ENCODE peak calls at places on chromosomes 11 and 22, in four cellular contexts. Q is HepG2, J is NB4, P is uterus. L is an unnamed sample.
A peak's percentile ranks its signal among the peaks of the same experiment; 100 is the strongest.

GRCh38 chr11:20047006-20047405 is 113.3 kb downstream of the DBX1 start:
- DNase-seq in J (no peak), Q (no peak), P (no peak), L (no peak)

GRCh38 chr11:78957481-78958245 is 383.0 kb upstream of the NARS2 start:
- DNase-seq in J (no peak), P (no peak), Q (no peak), L (no peak)

GRCh38 chr22:22877523-22878210 is 9.9 kb upstream of the IGLL5 start:
- DNase-seq in P (no peak), J (peak; percentile 73), Q (peak; percentile 46), L (peak; percentile 58)

GRCh38 chr11:104609297-104609696 is 289.0 kb downstream of the CASP12 start:
- DNase-seq in P (no peak), Q (peak; percentile 24), J (peak; percentile 73), L (no peak)

GRCh38 chr22:29251265-29251664 is 16.5 kb downstream of the RHBDD3 start:
- DNase-seq in J (no peak), P (no peak), Q (no peak), L (no peak)

GRCh38 chr11:6320411-6321207 is at the start of gene CAVIN3:
- DNase-seq in J (peak; percentile 15), P (peak; percentile 89), Q (no peak), L (no peak)

GRCh38 chr11:47412152-47412746 is 3.9 kb downstream of the SLC39A13 start:
- DNase-seq in J (peak; percentile 68), Q (no peak), P (no peak), L (peak; percentile 67)

GRCh38 chr22:31327786-31328544 is 18.2 kb downstream of the PATZ1 start:
- DNase-seq in J (no peak), Q (no peak), P (no peak), L (no peak)

GRCh38 chr11:12272821-12273617 is 104.4 kb upstream of the PARVA start:
- DNase-seq in P (no peak), Q (peak; percentile 41), J (no peak), L (no peak)

GRCh38 chr11:57303990-57304579 is 20.7 kb downstream of the TNKS1BP1 start:
- DNase-seq in Q (no peak), P (no peak), J (no peak), L (peak; percentile 47)

GRCh38 chr11:80532633-80533232 is 1091.9 kb upstream of the TENM4 start:
- DNase-seq in J (no peak), Q (no peak), P (no peak), L (no peak)

GRCh38 chr11:57546451-57546850 is 9.1 kb downstream of the SMTNL1 start:
- DNase-seq in J (no peak), P (no peak), Q (no peak), L (no peak)

GRCh38 chr11:107565219-107565937 is at the start of gene ALKBH8:
- DNase-seq in J (peak; percentile 86), Q (peak; percentile 54), P (peak; percentile 68), L (peak; percentile 73)

GRCh38 chr11:11975201-11976092 is 33.0 kb downstream of the DKK3 start:
- DNase-seq in P (no peak), Q (no peak), J (no peak), L (no peak)

GRCh38 chr11:60838132-60838531 is 3.8 kb upstream of the CCDC86 start:
- DNase-seq in Q (peak; percentile 28), P (no peak), J (no peak), L (peak; percentile 64)

GRCh38 chr22:23357028-23357427 is 176.7 kb downstream of the BCR start:
- DNase-seq in P (peak; percentile 34), Q (no peak), J (no peak), L (no peak)

GRCh38 chr22:16961477-16962186 is 46.4 kb downstream of the GAB4 start:
- DNase-seq in J (no peak), P (no peak), Q (no peak), L (peak; percentile 5)

GRCh38 chr11:62444271-62444833 is 25.5 kb downstream of the SCGB1A1 start:
- DNase-seq in J (no peak), Q (no peak), P (peak; percentile 82), L (no peak)

GRCh38 chr22:47736166-47737034 is 974.0 kb downstream of the TBC1D22A start:
- DNase-seq in J (no peak), Q (no peak), P (no peak), L (no peak)

GRCh38 chr22:38139901-38140300 is 29.4 kb upstream of the BAIAP2L2 start:
- DNase-seq in P (no peak), J (no peak), Q (no peak), L (no peak)

GRCh38 chr11:21928834-21929233 is 264.1 kb upstream of the ANO5 start:
- DNase-seq in P (no peak), Q (no peak), J (no peak), L (no peak)

GRCh38 chr11:73340164-73340563 is 32.1 kb downstream of the ARHGEF17 start:
- DNase-seq in Q (no peak), P (no peak), J (peak; percentile 36), L (no peak)

GRCh38 chr22:47366026-47366767 is 603.7 kb downstream of the TBC1D22A start:
- DNase-seq in P (no peak), J (no peak), Q (no peak), L (no peak)

GRCh38 chr22:39259698-39260097 is 14.9 kb upstream of the PDGFB start:
- DNase-seq in Q (no peak), J (no peak), P (no peak), L (no peak)

GRCh38 chr22:27705391-27706080 is 96.0 kb downstream of the MN1 start:
- DNase-seq in Q (peak; percentile 43), J (no peak), P (no peak), L (no peak)

GRCh38 chr22:50507421-50507990 is at the start of gene LMF2:
- DNase-seq in J (peak; percentile 83), Q (peak; percentile 56), P (peak; percentile 89), L (peak; percentile 88)

GRCh38 chr22:35102663-35103062 is 36.7 kb downstream of the ISX start:
- DNase-seq in J (peak; percentile 60), Q (no peak), P (no peak), L (peak; percentile 14)

GRCh38 chr22:39175127-39176066 is 22.9 kb upstream of the CBX7 start:
- DNase-seq in Q (no peak), P (peak; percentile 25), J (no peak), L (no peak)

GRCh38 chr22:43890901-43891331 is 897 bp downstream of the PNPLA5 start:
- DNase-seq in J (no peak), P (no peak), Q (no peak), L (no peak)

GRCh38 chr22:36149464-36149863 is 11.1 kb downstream of the APOL3 start:
- DNase-seq in Q (no peak), J (peak; percentile 34), P (no peak), L (no peak)

GRCh38 chr22:50456466-50457234 is 18.2 kb downstream of the SBF1 start:
- DNase-seq in J (no peak), P (no peak), Q (no peak), L (peak; percentile 38)

GRCh38 chr11:70070736-70071135 is 7.4 kb upstream of the ANO1 start:
- DNase-seq in Q (no peak), J (no peak), P (no peak), L (no peak)

GRCh38 chr11:35344990-35345655 is 74.2 kb downstream of the SLC1A2 start:
- DNase-seq in P (no peak), J (peak; percentile 4), Q (no peak), L (no peak)

GRCh38 chr11:60360621-60361020 is 17.7 kb upstream of the MS4A7 start:
- DNase-seq in J (no peak), P (no peak), Q (no peak), L (no peak)

DNA sequence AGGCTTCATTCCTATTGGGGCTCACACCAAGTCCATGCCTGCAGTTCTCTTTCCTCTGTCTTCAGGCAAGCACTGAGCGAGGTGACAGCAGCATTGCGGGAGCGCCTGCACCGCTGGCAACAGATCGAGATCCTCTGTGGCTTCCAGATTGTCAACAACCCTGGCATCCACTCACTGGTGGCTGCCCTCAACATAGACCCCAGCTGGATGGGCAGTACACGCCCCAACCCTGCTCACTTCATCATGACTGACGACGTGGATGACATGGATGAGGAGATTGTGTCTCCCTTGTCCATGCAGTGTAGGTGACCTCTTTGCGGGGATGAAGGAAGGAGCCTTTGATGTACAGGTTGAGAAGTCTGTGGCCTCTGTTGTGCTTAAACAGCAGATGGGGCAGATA is 11.4 kb upstream of the RRM1 start:
- DNase-seq in J (no peak), P (no peak), Q (no peak), L (no peak)
- TF ChIP-seq POLR2A in J (no peak), P (no peak), Q (no peak), L (no peak)

GRCh38 chr22:32331918-32332725 is 25.5 kb upstream of the RFPL3 start:
- DNase-seq in P (no peak), Q (no peak), J (no peak), L (no peak)
- TF ChIP-seq POLR2A in P (no peak), Q (no peak), J (no peak), L (no peak)

GRCh38 chr11:65125197-65126056 is 3.3 kb downstream of the MRPL49 start:
- DNase-seq in Q (no peak), J (no peak), P (no peak), L (no peak)
- TF ChIP-seq POLR2A in Q (no peak), J (no peak), P (no peak), L (no peak)

GRCh38 chr11:3949132-3949531 is 93.7 kb downstream of the STIM1 start:
- DNase-seq in Q (no peak), J (peak; percentile 50), P (no peak), L (no peak)

GRCh38 chr11:3946445-3947017 is 91.1 kb downstream of the STIM1 start:
- DNase-seq in J (no peak), Q (no peak), P (no peak), L (no peak)

GRCh38 chr11:3950996-3951662 is 95.7 kb downstream of the STIM1 start:
- DNase-seq in Q (peak; percentile 50), J (no peak), P (no peak), L (no peak)

GRCh38 chr11:3944198-3944597 is 88.7 kb downstream of the STIM1 start:
- DNase-seq in J (no peak), P (peak; percentile 47), Q (no peak), L (no peak)

GRCh38 chr11:3947084-3947483 is 91.6 kb downstream of the STIM1 start:
- DNase-seq in P (peak; percentile 65), Q (no peak), J (peak; percentile 42), L (no peak)
- TF ChIP-seq POLR2A in P (no peak), Q (no peak), J (no peak), L (no peak)

DNA sequence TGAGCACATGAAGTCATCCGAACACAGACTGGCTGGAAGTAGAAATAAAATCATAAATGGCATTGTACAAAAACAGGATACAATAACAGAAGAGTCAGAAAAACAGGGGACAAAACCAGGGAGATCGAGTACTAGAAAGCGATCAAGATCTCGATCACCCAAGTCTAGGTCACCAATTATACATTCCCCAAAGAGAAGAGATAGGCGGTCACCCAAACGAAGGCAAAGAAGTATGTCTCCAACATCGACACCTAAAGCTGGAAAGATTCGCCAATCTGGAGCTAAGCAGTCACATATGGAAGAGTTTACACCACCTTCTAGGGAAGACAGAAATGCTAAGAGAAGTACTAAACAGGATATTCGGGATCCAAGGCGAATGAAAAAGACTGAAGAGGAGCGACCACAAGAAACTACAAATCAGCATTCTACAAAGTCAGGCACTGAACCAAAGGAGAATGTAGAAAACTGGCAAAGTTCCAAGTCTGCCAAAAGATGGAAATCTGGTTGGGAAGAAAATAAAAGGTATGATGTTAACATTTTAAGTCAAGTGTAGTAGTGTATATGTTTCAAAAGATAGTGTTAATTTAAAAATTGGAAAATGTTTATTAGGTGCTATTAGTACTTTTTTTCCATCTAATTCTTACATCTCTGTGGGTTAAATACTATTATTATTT is 9.4 kb downstream of the PCF11 start:
- DNase-seq in J (no peak), Q (no peak), P (no peak), L (no peak)
- TF ChIP-seq POLR2A in J (no peak), Q (no peak), P (no peak), L (peak; percentile 70)